ENCODE peak calls at places on chromosome 20, in four cellular contexts. F is ascending aorta, U is adrenal gland, Z is keratinocyte. P is an unnamed sample.

GRCh38 chr20:40682104-40683045 is 6.7 kb downstream of the MAFB start:
- DNase-seq in F (no peak), U (no peak), Z (no peak), P (no peak)

GRCh38 chr20:2089447-2089846 is 12.2 kb upstream of the STK35 start:
- DNase-seq in F (no peak), U (no peak), Z (no peak), P (no peak)

GRCh38 chr20:59165794-59166709 is 2.4 kb downstream of the ZNF831 start:
- DNase-seq in F (no peak), U (no peak), Z (no peak), P (no peak)

GRCh38 chr20:37245671-37246237 is 15.9 kb downstream of the GHRH start:
- DNase-seq in F (no peak), U (no peak), Z (no peak), P (no peak)

GRCh38 chr20:13325033-13325432 is 104.0 kb downstream of the ISM1 start:
- DNase-seq in F (no peak), U (no peak), Z (no peak), P (no peak)

GRCh38 chr20:33423141-33423834 is 20.3 kb downstream of the SNTA1 start:
- DNase-seq in F (peak; percentile 75), U (peak; percentile 84), Z (no peak), P (no peak)

GRCh38 chr20:595330-596308 is 14.5 kb downstream of the TCF15 start:
- DNase-seq in F (no peak), U (no peak), Z (no peak), P (no peak)

GRCh38 chr20:52809003-52809402 is 163.2 kb upstream of the TSHZ2 start:
- DNase-seq in F (no peak), U (no peak), Z (no peak), P (no peak)

GRCh38 chr20:10637062-10637559 is 36.7 kb downstream of the JAG1 start:
- DNase-seq in F (peak; percentile 37), U (no peak), Z (no peak), P (no peak)

GRCh38 chr20:57394087-57395082 is 3.2 kb downstream of the RBM38 start:
- DNase-seq in F (no peak), U (no peak), Z (no peak), P (no peak)

GRCh38 chr20:32067234-32067821 is 15.3 kb downstream of the HCK start:
- DNase-seq in F (no peak), U (no peak), Z (no peak), P (peak; percentile 9)

GRCh38 chr20:34907616-34908469 is 31.4 kb downstream of the ACSS2 start:
- DNase-seq in F (no peak), U (peak; percentile 91), Z (peak; percentile 91), P (peak; percentile 79)

GRCh38 chr20:15196580-15197255 is 859.3 kb upstream of the FLRT3 start:
- DNase-seq in F (no peak), U (no peak), Z (no peak), P (no peak)

GRCh38 chr20:11895832-11896484 is 21.7 kb upstream of the BTBD3 start:
- DNase-seq in F (no peak), U (no peak), Z (no peak), P (no peak)

GRCh38 chr20:2585811-2586210 is 49.4 kb downstream of the TMC2 start:
- DNase-seq in F (no peak), U (no peak), Z (peak; percentile 17), P (peak; percentile 9)

GRCh38 chr20:46903937-46904336 is 9.3 kb downstream of the EYA2 start:
- DNase-seq in F (no peak), U (no peak), Z (no peak), P (no peak)

GRCh38 chr20:23205656-23206055 is 119.5 kb upstream of the CD93 start:
- DNase-seq in F (peak; percentile 44), U (peak; percentile 45), Z (no peak), P (peak; percentile 68)

GRCh38 chr20:18743665-18744440 is 69.7 kb upstream of the SCP2D1 start:
- DNase-seq in F (no peak), U (no peak), Z (no peak), P (peak; percentile 4)

GRCh38 chr20:2558581-2559301 is 22.4 kb downstream of the TMC2 start:
- DNase-seq in F (no peak), U (no peak), Z (no peak), P (no peak)

GRCh38 chr20:20407891-20408805 is 40.2 kb downstream of the INSM1 start:
- DNase-seq in F (no peak), U (no peak), Z (no peak), P (no peak)

GRCh38 chr20:36726168-36726567 is 19.7 kb downstream of the NDRG3 start:
- DNase-seq in F (no peak), U (peak; percentile 59), Z (no peak), P (no peak)

GRCh38 chr20:18263723-18264122 is 24.6 kb upstream of the ZNF133 start:
- DNase-seq in F (no peak), U (no peak), Z (no peak), P (peak; percentile 71)

GRCh38 chr20:3995067-3995748 is 20.1 kb downstream of the RNF24 start:
- DNase-seq in F (no peak), U (no peak), Z (no peak), P (no peak)

GRCh38 chr20:14264869-14265268 is 72.5 kb downstream of the FLRT3 start:
- DNase-seq in F (no peak), U (no peak), Z (no peak), P (no peak)

GRCh38 chr20:21505810-21506530 is 7.9 kb downstream of the NKX2-2 start:
- DNase-seq in F (no peak), U (peak; percentile 37), Z (no peak), P (no peak)

GRCh38 chr20:2301164-2301622 is 5.4 kb downstream of the TGM3 start:
- DNase-seq in F (peak; percentile 59), U (peak; percentile 69), Z (no peak), P (no peak)

GRCh38 chr20:51310216-51310615 is 232.3 kb downstream of the NFATC2 start:
- DNase-seq in F (no peak), U (peak; percentile 39), Z (no peak), P (no peak)

GRCh38 chr20:7976015-7976414 is 35.8 kb upstream of the HAO1 start:
- DNase-seq in F (no peak), U (no peak), Z (no peak), P (no peak)

GRCh38 chr20:15925376-15925775 is 647.9 kb downstream of the KIF16B start:
- DNase-seq in F (no peak), U (no peak), Z (no peak), P (no peak)

GRCh38 chr20:8005033-8005432 is 14.5 kb downstream of the TMX4 start:
- DNase-seq in F (no peak), U (no peak), Z (no peak), P (no peak)

GRCh38 chr20:36154696-36155628 is at the start of gene EPB41L1:
- DNase-seq in F (no peak), U (peak; percentile 48), Z (no peak), P (no peak)

DNA sequence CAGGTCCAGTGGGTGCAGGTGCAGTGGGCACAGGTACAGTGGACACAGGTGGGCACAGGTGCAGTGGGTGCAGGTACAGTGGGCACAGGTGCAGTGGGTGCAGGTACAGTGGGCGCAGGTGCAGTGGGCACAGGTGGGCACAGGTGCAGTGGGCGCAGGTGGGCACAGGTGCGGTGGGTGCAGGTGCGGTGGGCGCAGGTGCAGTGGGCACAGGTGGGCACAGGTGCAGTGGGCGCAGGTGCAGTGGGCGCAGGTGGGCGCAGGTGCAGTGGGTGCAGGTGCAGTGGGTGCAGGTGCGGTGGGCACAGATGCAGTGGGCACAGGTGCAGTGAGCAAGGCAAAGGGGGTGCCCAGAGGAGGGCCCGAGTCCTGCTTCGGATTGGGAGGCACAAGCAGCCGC is 15.2 kb downstream of the ZBTB46 start:
- DNase-seq in F (no peak), U (no peak), Z (no peak), P (no peak)
- TF ChIP-seq CTCF in F (no peak), U (no peak), Z (no peak), P (no peak)

DNA sequence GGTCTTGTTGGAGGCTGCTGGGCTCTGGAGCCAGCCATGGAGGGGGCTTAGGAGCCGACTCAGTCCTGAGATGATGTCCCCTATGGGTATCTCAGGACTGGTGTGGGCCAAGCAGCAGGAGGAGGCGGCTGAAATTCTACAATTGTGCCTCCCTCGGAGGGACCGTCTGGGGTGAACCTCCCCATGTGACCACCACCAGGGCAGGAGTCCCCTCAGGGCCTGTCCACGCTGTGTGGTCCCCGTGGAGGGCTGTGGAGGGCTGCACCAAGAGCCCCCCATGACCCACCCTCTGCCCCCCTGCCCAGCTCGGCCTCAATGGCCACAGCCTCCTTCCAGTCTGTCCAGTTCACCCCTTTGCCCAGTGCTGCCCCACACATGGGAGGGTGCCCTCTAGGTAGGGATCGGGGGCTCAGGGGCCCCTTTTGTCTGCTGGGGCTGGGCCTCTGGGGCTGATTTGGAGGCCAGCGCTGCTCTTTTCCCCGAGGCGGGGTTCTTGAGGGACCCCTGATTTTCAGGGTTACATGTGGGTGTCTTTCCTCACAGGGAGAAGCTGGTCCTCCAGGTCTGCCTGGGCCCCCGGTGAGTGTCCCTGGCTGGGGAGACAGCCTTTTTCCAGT is 1.2 kb downstream of the COL9A3 start:
- DNase-seq in F (no peak), U (no peak), Z (no peak), P (no peak)
- H3K4me3 ChIP-seq in F (no peak overlapping the region), U (no peak overlapping the region), Z (no peak overlapping the region), P (no peak overlapping the region)

DNA sequence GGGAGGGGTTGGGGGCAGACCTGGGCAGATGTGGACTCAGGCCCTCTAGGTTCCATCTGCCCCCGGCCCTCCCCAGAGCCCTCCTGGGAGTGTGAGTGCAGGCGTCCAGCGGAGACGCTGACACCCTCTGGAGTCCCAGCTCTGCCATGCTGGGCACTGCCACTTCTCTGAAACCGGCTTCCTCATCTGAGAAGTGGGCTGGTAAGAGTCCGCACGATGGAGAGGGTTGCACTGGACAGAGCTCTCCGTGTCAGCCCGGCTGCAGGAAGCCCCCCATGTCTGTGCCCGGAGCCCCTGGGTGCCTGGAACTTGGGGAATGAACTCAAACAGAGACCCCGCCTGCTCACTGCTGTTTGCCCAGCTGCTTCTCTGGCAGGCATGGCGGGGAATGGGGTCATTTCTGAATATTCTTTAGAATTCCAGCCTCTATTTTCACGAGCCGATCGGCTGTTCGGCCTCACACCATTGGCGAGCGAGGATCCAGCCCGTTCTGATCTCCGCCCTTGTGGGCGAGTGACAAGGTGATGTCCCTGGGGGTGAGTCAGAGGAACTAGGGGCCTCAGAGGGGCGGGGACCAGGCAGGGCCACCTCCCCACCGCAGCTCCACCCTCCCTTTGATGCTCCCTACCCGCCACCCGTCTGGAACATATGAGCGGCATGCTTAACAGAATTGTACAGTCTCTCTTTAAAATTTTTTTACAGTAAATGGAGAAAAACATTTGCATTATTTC is 47.8 kb upstream of the GATA5 start:
- DNase-seq in F (no peak), U (no peak), Z (no peak), P (no peak)
- H3K27me3 ChIP-seq in F (no peaks in the 10 kb centered on the region), U (peaks cover 21% of the 10 kb centered on the region), Z (peaks cover 38% of the 10 kb centered on the region), P (peaks cover 32% of the 10 kb centered on the region)

GRCh38 chr20:41956316-41957050 is 338.3 kb upstream of the CHD6 start:
- DNase-seq in F (no peak), U (no peak), Z (no peak), P (no peak)
- TF ChIP-seq CTCF in F (no peak), U (peak; percentile 51), Z (peak; percentile 66), P (peak; percentile 34)

GRCh38 chr20:44642203-44643153 is 9.0 kb downstream of the ADA start:
- DNase-seq in F (no peak), U (peak; percentile 81), Z (no peak), P (peak; percentile 70)
- H3K4me3 ChIP-seq in F (peak overlapping the region; percentile 19), U (no peak overlapping the region), Z (no peak overlapping the region), P (no peak overlapping the region)